ENCODE peak calls at places on chromosomes 3 and 15, in six cellular contexts. F is K562, M is endothelial cell of umbilical vein, U is A549, S is GM12878, B is HepG2. J is an unnamed sample.

GRCh38 chr3:196274585-196274984 is 12.9 kb downstream of the PCYT1A start:
- DNase-seq in B (no peak), F (peak), U (no peak), M (no peak), S (peak), J (no peak)

GRCh38 chr3:143952569-143953069 is 19.0 kb upstream of the DIPK2A start:
- DNase-seq in S (no peak), M (no peak), F (no peak), U (no peak), B (no peak), J (no peak)

GRCh38 chr3:191136347-191136746 is 62.7 kb upstream of the OSTN start:
- DNase-seq in B (peak), U (no peak), M (peak), S (no peak), F (no peak), J (peak)

GRCh38 chr15:84780492-84780891 is 32.1 kb downstream of the ZNF592 start:
- DNase-seq in B (no peak), M (no peak), F (no peak), S (no peak), U (no peak), J (no peak)

GRCh38 chr3:5463986-5464385 is 276.5 kb downstream of the EDEM1 start:
- DNase-seq in F (no peak), B (no peak), S (no peak), U (no peak), M (no peak), J (peak)

GRCh38 chr15:38885477-38885952 is 320.9 kb upstream of the RASGRP1 start:
- DNase-seq in B (no peak), U (no peak), S (no peak), F (no peak), M (no peak), J (no peak)

GRCh38 chr15:63726491-63726890 is 107.3 kb downstream of the HERC1 start:
- DNase-seq in U (no peak), S (no peak), M (no peak), F (no peak), B (no peak), J (no peak)

GRCh38 chr15:74251187-74251811 is 15.2 kb downstream of the CCDC33 start:
- DNase-seq in B (no peak), S (no peak), U (no peak), F (no peak), M (no peak), J (no peak)

GRCh38 chr15:31312220-31312619 is 14.4 kb upstream of the KLF13 start:
- DNase-seq in F (no peak), B (no peak), U (no peak), M (no peak), S (no peak), J (no peak)

GRCh38 chr3:43105597-43106292 is at the start of gene POMGNT2:
- DNase-seq in S (peak), B (peak), F (peak), M (peak), U (peak), J (peak)

GRCh38 chr3:46670891-46671427 is 22.5 kb downstream of the ALS2CL start:
- DNase-seq in B (no peak), M (no peak), F (no peak), U (no peak), S (no peak), J (no peak)

GRCh38 chr3:33083958-33084357 is 13.0 kb downstream of the GLB1 start:
- DNase-seq in S (no peak), M (no peak), F (no peak), B (no peak), U (no peak), J (no peak)

GRCh38 chr3:126971891-126972351 is 11.0 kb upstream of the PLXNA1 start:
- DNase-seq in F (no peak), U (no peak), S (no peak), M (no peak), B (no peak), J (peak)

GRCh38 chr3:126974756-126975155 is 8.2 kb upstream of the PLXNA1 start:
- DNase-seq in F (no peak), B (no peak), M (no peak), S (no peak), U (no peak), J (no peak)

GRCh38 chr3:126970921-126971320 is 12.0 kb upstream of the PLXNA1 start:
- DNase-seq in F (no peak), M (no peak), U (no peak), B (no peak), S (no peak), J (no peak)

GRCh38 chr3:126972866-126973265 is 10.0 kb upstream of the PLXNA1 start:
- DNase-seq in S (no peak), M (no peak), F (no peak), U (no peak), B (no peak), J (no peak)

DNA sequence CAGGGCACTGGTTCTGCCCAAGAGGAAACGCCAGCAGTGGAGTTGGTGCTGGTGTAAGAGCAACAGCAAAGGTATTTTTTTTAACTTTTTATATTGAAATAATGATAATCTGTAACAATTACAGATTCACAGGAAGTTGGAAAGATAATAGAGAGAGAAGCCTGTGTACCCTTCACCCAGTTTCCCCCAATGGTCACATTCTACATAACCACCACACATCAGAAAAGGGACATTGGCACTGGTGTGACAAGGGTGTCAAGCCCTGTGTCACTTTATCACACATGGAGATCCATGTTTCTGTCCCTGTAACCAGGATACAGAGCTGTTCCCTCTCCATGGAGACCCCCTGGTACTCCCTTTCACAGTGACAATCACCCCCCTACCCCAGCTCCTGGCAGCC is 9.1 kb upstream of the PLXNA1 start:
- DNase-seq in B (no peak), F (no peak), S (no peak), U (no peak), M (no peak), J (no peak)
- TF ChIP-seq CTCF in B (no peak), F (no peak), S (no peak), U (no peak), M (no peak), J (no peak)

GRCh38 chr3:51274052-51274451 is 111.0 kb upstream of the MANF start:
- DNase-seq in S (no peak), U (no peak), M (no peak), F (no peak), B (no peak), J (no peak)

GRCh38 chr3:51279448-51279847 is 105.6 kb upstream of the MANF start:
- DNase-seq in M (no peak), U (no peak), F (no peak), B (no peak), S (no peak), J (no peak)

GRCh38 chr3:51271172-51271571 is 113.9 kb upstream of the MANF start:
- DNase-seq in U (no peak), M (no peak), B (no peak), S (no peak), F (no peak), J (no peak)

GRCh38 chr3:51276046-51276445 is 109.0 kb upstream of the MANF start:
- DNase-seq in F (no peak), U (no peak), B (no peak), S (no peak), M (no peak), J (no peak)

GRCh38 chr3:51275096-51275805 is 109.8 kb upstream of the MANF start:
- DNase-seq in S (no peak), U (no peak), B (no peak), M (no peak), F (no peak), J (no peak)
- TF ChIP-seq MAX in S (no peak), U (no peak), B (no peak), M (no peak), F (no peak), J (no peak)

GRCh38 chr3:101816215-101817149 is 32.8 kb upstream of the NFKBIZ start:
- DNase-seq in U (no peak), F (no peak), M (peak), B (no peak), S (no peak), J (no peak)

GRCh38 chr3:101812895-101813294 is 33.9 kb downstream of the NXPE3 start:
- DNase-seq in U (no peak), S (no peak), B (no peak), M (no peak), F (no peak), J (no peak)

GRCh38 chr3:101814835-101815234 is 34.5 kb upstream of the NFKBIZ start:
- DNase-seq in S (no peak), M (no peak), F (no peak), B (peak), U (no peak), J (no peak)

GRCh38 chr3:101811875-101812274 is 32.9 kb downstream of the NXPE3 start:
- DNase-seq in M (no peak), F (no peak), U (no peak), S (no peak), B (no peak), J (no peak)

DNA sequence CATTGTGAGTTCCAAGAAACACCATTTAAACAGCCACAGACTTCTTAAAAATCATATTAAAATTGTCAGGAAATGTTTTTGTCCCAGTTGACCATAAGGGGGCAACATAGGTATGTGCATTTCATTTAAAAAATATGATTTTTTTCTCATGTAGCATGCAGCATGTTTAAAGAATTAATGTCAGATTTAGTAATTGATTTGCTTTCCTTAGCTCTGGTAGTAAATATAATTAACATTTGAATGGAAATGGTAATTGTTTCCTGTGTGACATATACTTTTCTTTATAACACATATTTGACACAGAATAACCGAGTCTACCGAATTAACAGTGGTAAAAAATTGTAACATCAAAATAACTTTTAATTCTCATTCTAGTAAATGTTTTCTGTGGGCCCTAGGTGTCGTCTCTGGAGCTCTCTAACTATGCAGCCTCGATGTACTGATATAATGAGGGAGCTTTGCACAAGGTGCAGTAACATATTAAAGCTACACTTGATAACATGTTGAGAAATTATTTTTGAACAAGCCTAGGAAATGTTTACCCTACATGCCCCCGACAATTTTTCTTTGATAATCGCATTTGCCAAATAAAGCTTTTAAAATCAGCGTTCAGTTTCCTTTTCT is 34.9 kb downstream of the NXPE3 start:
- DNase-seq in M (peak), U (peak), B (peak), F (no peak), S (no peak), J (peak)
- TF ChIP-seq MYC in M (no peak), U (no peak), B (no peak), F (no peak), S (no peak), J (no peak)

DNA sequence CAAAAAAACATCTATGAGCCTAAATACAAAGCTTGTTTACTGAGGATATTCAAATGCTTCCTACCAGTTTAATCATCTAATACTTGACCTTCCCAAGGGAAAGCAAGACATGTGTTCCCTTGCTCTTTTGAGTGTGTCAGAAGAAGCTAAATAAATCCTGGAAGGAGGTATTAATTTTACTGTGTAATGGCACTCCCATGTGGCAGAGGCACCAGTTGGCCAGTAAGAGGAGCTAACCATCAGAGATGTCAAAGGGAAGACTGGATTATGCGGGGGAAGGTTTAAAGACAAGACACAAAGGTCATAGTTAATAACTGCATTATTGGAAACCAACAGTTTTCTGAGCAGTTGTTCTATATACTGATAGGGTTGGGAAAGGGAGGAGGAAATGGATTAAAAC is 125.1 kb downstream of the SUCLG2 start:
- DNase-seq in F (no peak), S (no peak), M (no peak), B (peak), U (no peak), J (no peak)
- TF ChIP-seq CTCF in F (peak), S (no peak), M (no peak), B (peak), U (no peak), J (no peak)

GRCh38 chr3:193830791-193831191 is 237.8 kb downstream of the OPA1 start:
- DNase-seq in F (no peak), U (no peak), B (no peak), M (no peak), S (no peak), J (no peak)

GRCh38 chr3:193827831-193828230 is 234.8 kb downstream of the OPA1 start:
- DNase-seq in S (no peak), F (no peak), M (no peak), U (no peak), B (no peak), J (no peak)

GRCh38 chr3:193828477-193828876 is 235.5 kb downstream of the OPA1 start:
- DNase-seq in U (no peak), B (no peak), F (no peak), S (no peak), M (no peak), J (no peak)

GRCh38 chr3:193831495-193832455 is 238.8 kb downstream of the OPA1 start:
- DNase-seq in S (peak), B (no peak), U (no peak), F (no peak), M (no peak), J (peak)

DNA sequence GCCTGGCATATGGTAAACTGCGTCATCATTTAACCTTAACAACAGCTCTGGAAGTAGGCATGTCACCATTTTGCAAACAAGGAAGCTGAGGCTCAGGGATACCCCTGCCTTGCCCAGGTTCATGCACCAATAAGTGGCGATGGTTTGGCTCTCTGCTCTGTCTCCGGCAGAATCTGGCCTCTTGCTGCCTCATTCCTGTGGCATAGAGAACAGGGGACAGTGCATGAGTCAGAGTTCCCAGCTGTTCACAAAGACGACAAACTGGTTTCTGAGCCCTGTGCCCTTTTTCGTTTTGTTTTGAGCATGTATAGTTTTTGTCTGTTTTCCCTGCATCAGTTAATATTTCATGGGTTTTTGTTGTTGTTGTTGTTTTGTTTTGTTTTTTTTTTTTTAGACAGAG is 236.8 kb downstream of the OPA1 start:
- DNase-seq in M (no peak), F (no peak), S (no peak), U (no peak), B (no peak), J (no peak)
- TF ChIP-seq MAX in M (no peak), F (no peak), S (no peak), U (no peak), B (no peak), J (no peak)

DNA sequence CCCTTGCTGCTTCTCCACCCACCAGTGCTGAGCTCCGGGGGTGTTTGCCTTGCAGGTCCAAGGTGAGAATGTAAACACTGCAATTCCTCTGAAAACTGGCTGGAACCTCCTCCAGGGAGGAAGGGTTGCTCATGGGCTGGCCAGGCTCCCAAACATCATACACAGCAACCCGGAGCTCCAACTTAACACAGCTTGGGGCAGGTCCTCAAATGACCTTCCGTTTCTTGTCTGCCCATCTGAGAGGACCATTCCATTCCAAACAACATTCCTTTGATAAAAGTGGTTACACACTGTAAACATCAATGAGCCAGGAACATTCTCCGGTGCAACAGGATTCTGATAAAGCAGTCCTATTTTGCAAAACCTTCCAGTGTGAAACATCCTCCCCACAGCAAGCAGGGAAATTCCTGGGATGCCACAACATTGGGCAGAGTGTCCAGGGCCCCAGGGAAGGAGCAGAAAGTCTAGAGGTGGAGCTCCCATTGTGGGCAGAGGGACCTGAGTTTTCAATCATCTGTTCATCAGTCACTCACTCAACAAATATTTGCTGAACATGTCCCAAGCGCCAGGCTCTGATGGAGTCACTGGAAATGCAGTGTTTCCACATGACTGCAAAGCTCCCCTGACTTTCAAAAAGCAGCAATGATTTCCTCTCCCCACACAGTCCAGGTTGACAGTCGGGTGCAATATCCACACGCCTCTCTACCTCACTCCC is 7.3 kb upstream of the HEG1 start:
- DNase-seq in M (peak), B (peak), U (peak), S (no peak), F (no peak), J (no peak)
- TF ChIP-seq MYC in M (no peak), B (no peak), U (no peak), S (no peak), F (no peak), J (no peak)

GRCh38 chr15:48720646-48721045 is 75.1 kb upstream of the FBN1 start:
- DNase-seq in M (no peak), U (no peak), S (no peak), B (no peak), F (no peak), J (peak)

GRCh38 chr15:48718646-48719045 is 73.1 kb upstream of the FBN1 start:
- DNase-seq in U (no peak), S (no peak), F (peak), B (no peak), M (no peak), J (no peak)

GRCh38 chr15:48721061-48721810 is 75.7 kb upstream of the FBN1 start:
- DNase-seq in F (no peak), M (no peak), S (no peak), U (no peak), B (no peak), J (no peak)

GRCh38 chr15:48719668-48720067 is 74.2 kb upstream of the FBN1 start:
- DNase-seq in S (no peak), U (no peak), B (no peak), M (no peak), F (no peak), J (peak)

GRCh38 chr15:48717458-48717857 is 71.9 kb upstream of the FBN1 start:
- DNase-seq in U (no peak), S (no peak), F (no peak), M (no peak), B (no peak), J (no peak)
- TF ChIP-seq CTCF in U (no peak), S (no peak), F (peak), M (no peak), B (no peak), J (no peak)

J was measured in NB4.